ENCODE peak calls at places on chromosomes 16 and 17, in seven cellular contexts. K is thyroid gland; J is GM10248; Z is NCI-H460; E is activated naive CD8-positive, alpha-beta T cell treated with anti-CD3 and anti-CD28 coated beads for 36 hours; H is sigmoid colon; T is neural progenitor cell. Y is an unnamed sample.

GRCh38 chr16:89395150-89396142 is 94.9 kb downstream of the ANKRD11 start:
- DNase-seq in K (peak), T (peak), Z (peak), J (no peak), H (peak), E (no peak), Y (peak)

GRCh38 chr16:11401161-11402050 is 56.1 kb downstream of the RMI2 start:
- DNase-seq in Z (no peak), K (peak), J (no peak), T (no peak), H (peak), E (no peak), Y (no peak)

GRCh38 chr16:89860747-89861304 is 12.6 kb upstream of the TCF25 start:
- DNase-seq in E (peak), T (peak), Z (peak), H (no peak), K (peak), J (peak), Y (no peak)

GRCh38 chr16:59210955-59211541 is 476.9 kb upstream of the GOT2 start:
- DNase-seq in K (no peak), H (no peak), T (peak), J (no peak), E (no peak), Z (peak), Y (peak)

GRCh38 chr16:27233731-27234130 is 30.4 kb downstream of the KDM8 start:
- DNase-seq in J (no peak), Z (no peak), E (no peak), T (no peak), K (no peak), H (peak), Y (no peak)

GRCh38 chr16:15741207-15741871 is 91.3 kb downstream of the NDE1 start:
- DNase-seq in T (no peak), K (no peak), Z (no peak), E (no peak), J (no peak), H (no peak), Y (no peak)

GRCh38 chr17:13735444-13735843 is 133.7 kb upstream of the HS3ST3A1 start:
- DNase-seq in J (no peak), E (no peak), H (no peak), Z (no peak), K (no peak), T (peak), Y (no peak)

GRCh38 chr17:40025991-40026815 is 11.0 kb downstream of the CSF3 start:
- DNase-seq in H (no peak), Z (no peak), K (peak), T (no peak), J (no peak), E (peak), Y (no peak)

GRCh38 chr16:67235816-67236547 is 9.1 kb downstream of the TMEM208 start:
- DNase-seq in Z (no peak), K (no peak), E (no peak), J (no peak), H (no peak), T (no peak), Y (no peak)

GRCh38 chr17:8016632-8017424 is 14.4 kb downstream of the GUCY2D start:
- DNase-seq in K (peak), Z (peak), E (peak), H (peak), T (peak), J (peak), Y (no peak)

GRCh38 chr17:50380369-50381259 is 7.6 kb downstream of the EME1 start:
- DNase-seq in T (no peak), H (no peak), K (no peak), J (no peak), Z (no peak), E (no peak), Y (no peak)

GRCh38 chr16:89442990-89443726 is 47.2 kb downstream of the ANKRD11 start:
- DNase-seq in T (no peak), H (peak), E (no peak), J (no peak), K (peak), Z (peak), Y (no peak)

GRCh38 chr17:4023220-4023619 is 59.0 kb upstream of the ATP2A3 start:
- DNase-seq in T (no peak), E (no peak), K (no peak), Z (no peak), J (no peak), H (no peak), Y (no peak)

GRCh38 chr17:61371179-61371578 is 28.5 kb upstream of the TBX2 start:
- DNase-seq in H (no peak), K (no peak), T (no peak), Z (no peak), J (no peak), E (no peak), Y (no peak)

GRCh38 chr17:77872714-77873517 is 85.6 kb upstream of the TNRC6C start:
- DNase-seq in K (no peak), H (no peak), Z (no peak), J (no peak), E (no peak), T (no peak), Y (no peak)

GRCh38 chr16:4505356-4506153 is 29.4 kb downstream of the HMOX2 start:
- DNase-seq in H (no peak), Z (no peak), E (peak), J (peak), T (no peak), K (no peak), Y (no peak)

GRCh38 chr17:15393414-15393813 is 52.0 kb upstream of the TEKT3 start:
- DNase-seq in T (no peak), K (no peak), E (no peak), J (no peak), Z (no peak), H (no peak), Y (no peak)

GRCh38 chr16:53082509-53082908 is 27.7 kb downstream of the CHD9 start:
- DNase-seq in Z (no peak), E (no peak), K (no peak), H (no peak), T (no peak), J (no peak), Y (no peak)

GRCh38 chr17:8153550-8153956 is 1.3 kb upstream of the PER1 start:
- DNase-seq in T (peak), H (peak), Z (no peak), K (peak), E (peak), J (no peak), Y (peak)

GRCh38 chr17:1724351-1724868 is at the start of gene WDR81:
- DNase-seq in T (peak), J (peak), K (peak), E (peak), Z (peak), H (peak), Y (peak)

GRCh38 chr17:70613681-70614080 is 444.3 kb downstream of the KCNJ2 start:
- DNase-seq in H (no peak), K (no peak), E (no peak), Z (no peak), T (no peak), J (no peak), Y (no peak)

GRCh38 chr16:47574091-47575054 is 113.2 kb downstream of the PHKB start:
- DNase-seq in Z (no peak), J (peak), K (no peak), E (peak), H (no peak), T (peak), Y (peak)

GRCh38 chr16:77290451-77291110 is 91.4 kb downstream of the SYCE1L start:
- DNase-seq in T (no peak), E (no peak), H (no peak), Z (no peak), J (no peak), K (no peak), Y (peak)

GRCh38 chr17:64969046-64969501 is 49.8 kb upstream of the LRRC37A3 start:
- DNase-seq in T (no peak), H (no peak), Z (no peak), J (no peak), E (no peak), K (no peak), Y (no peak)

GRCh38 chr17:18999394-18999793 is 5.2 kb downstream of the FAM83G start:
- DNase-seq in K (no peak), J (no peak), T (no peak), Z (no peak), H (no peak), E (no peak), Y (no peak)

GRCh38 chr17:50909765-50910661 is 43.9 kb upstream of the TOB1 start:
- DNase-seq in H (no peak), Z (peak), E (peak), J (no peak), K (no peak), T (no peak), Y (no peak)

GRCh38 chr16:19169081-19169639 is 1.1 kb downstream of the SYT17 start:
- DNase-seq in H (no peak), E (no peak), Z (no peak), J (no peak), T (no peak), K (no peak), Y (no peak)

GRCh38 chr16:339680-340079 is 12.8 kb downstream of the AXIN1 start:
- DNase-seq in Z (no peak), H (no peak), K (no peak), T (no peak), J (no peak), E (no peak), Y (no peak)

GRCh38 chr17:32174889-32175288 is 32.6 kb downstream of the RHOT1 start:
- DNase-seq in T (no peak), K (no peak), E (no peak), H (no peak), J (no peak), Z (no peak), Y (no peak)

GRCh38 chr17:79272666-79273219 is 198.1 kb downstream of the ENGASE start:
- DNase-seq in H (no peak), T (no peak), Z (no peak), K (peak), E (no peak), J (no peak), Y (no peak)